ENCODE peak calls at places on chromosome 5, in four cellular contexts. M is CD8-positive, alpha-beta T cell; I is SK-N-SH; W is HCT116. N is an unnamed sample. For H3K4me1 and H3K36me3, the result is how much of the 10 kb centered on the place peaks cover.

GRCh38 chr5:138536665-138537315 is 6.2 kb downstream of the ETF1 start:
- DNase-seq in M (no peak), I (peak), W (no peak), N (peak)

GRCh38 chr5:142617416-142617815 is 68.5 kb downstream of the FGF1 start:
- DNase-seq in M (no peak), I (no peak), W (no peak), N (no peak)

GRCh38 chr5:170633235-170634041 is 129.6 kb downstream of the KCNIP1 start:
- DNase-seq in M (no peak), I (peak), W (peak), N (peak)

GRCh38 chr5:86689103-86689729 is 71.5 kb downstream of the COX7C start:
- DNase-seq in M (no peak), I (no peak), W (no peak), N (no peak)

GRCh38 chr5:171865431-171865830 is 79.8 kb downstream of the SMIM23 start:
- DNase-seq in M (no peak), I (no peak), W (no peak), N (no peak)

GRCh38 chr5:78612227-78613150 is 36.1 kb downstream of the LHFPL2 start:
- DNase-seq in M (no peak), I (no peak), W (no peak), N (no peak)

GRCh38 chr5:177601126-177601525 is 1.2 kb downstream of the B4GALT7 start:
- DNase-seq in M (no peak), I (no peak), W (no peak), N (no peak)

GRCh38 chr5:170337055-170337454 is 39.5 kb upstream of the LCP2 start:
- DNase-seq in M (no peak), I (no peak), W (no peak), N (no peak)

GRCh38 chr5:134115806-134116175 is 1.3 kb downstream of the TCF7 start:
- DNase-seq in M (no peak), I (peak), W (no peak), N (no peak)

GRCh38 chr5:132464155-132464939 is 26.2 kb downstream of the IRF1 start:
- DNase-seq in M (no peak), I (peak), W (no peak), N (peak)

GRCh38 chr5:149708981-149709594 is 21.0 kb upstream of the PPARGC1B start:
- DNase-seq in M (no peak), I (no peak), W (no peak), N (no peak)
- H3K4me1 ChIP-seq in M (under half), I (under half), W (under half), N (under half)

GRCh38 chr5:180314106-180314505 is 22.2 kb upstream of the MAPK9 start:
- DNase-seq in M (no peak), I (no peak), W (no peak), N (no peak)
- H3K4me3 ChIP-seq in M (peak), I (peak), W (no peak), N (no peak)

GRCh38 chr5:163447875-163448274 is 10.5 kb downstream of the CCNG1 start:
- DNase-seq in M (no peak), I (no peak), W (no peak), N (no peak)
- H3K36me3 ChIP-seq in M (under half), I (half or more), W (half or more), N (under half)

GRCh38 chr5:149445343-149445738 is 66.2 kb upstream of the IL17B start:
- DNase-seq in M (no peak), I (no peak), W (no peak), N (no peak)
- H3K4me1 ChIP-seq in M (under half), I (under half), W (under half), N (under half)

DNA sequence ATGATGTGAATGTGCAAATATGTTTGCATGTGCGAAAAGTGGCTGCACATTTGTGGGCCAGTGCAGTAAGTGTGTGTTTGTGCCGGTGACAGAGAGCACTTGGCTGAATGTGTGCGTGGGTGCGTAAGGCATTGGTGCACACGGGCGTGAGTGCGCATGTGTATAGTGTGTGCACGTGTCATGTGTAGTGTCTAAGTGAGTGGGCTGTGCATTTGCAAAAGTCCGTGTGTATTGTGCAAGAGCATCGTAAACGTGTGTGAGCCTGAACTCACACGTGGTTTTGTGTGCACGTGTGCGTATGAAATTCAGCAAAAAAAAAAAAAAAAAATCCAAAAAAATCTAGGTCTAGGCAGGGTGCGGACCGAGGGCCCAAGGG is 6.5 kb upstream of the EBF1 start:
- DNase-seq in M (no peak), I (no peak), W (no peak), N (no peak)
- H3K4me3 ChIP-seq in M (peak), I (no peak), W (no peak), N (peak)

N was measured in CD8-positive, alpha-beta memory T cell.